ENCODE peak calls at places on chromosomes 7 and 10, in eight cellular contexts. One of them, this sample, is unnamed.

GRCh38 chr7:30430300-30430699 is 48.3 kb downstream of the NOD1 start:
- DNase-seq in spleen: no peak
- DNase-seq in nephron progenitor cell: no peak
- DNase-seq in astrocyte of the spinal cord: peak; percentile 22
- DNase-seq in Peyer's patch: peak; percentile 68
- DNase-seq in IMR-90: no peak
- DNase-seq in lower leg skin: peak; percentile 76
- DNase-seq in CD4-positive, alpha-beta T cell: no peak
- DNase-seq in this sample: no peak

GRCh38 chr7:68478326-68478725 is 1119.9 kb upstream of the AUTS2 start:
- DNase-seq in spleen: no peak
- DNase-seq in nephron progenitor cell: no peak
- DNase-seq in astrocyte of the spinal cord: no peak
- DNase-seq in Peyer's patch: no peak
- DNase-seq in IMR-90: no peak
- DNase-seq in lower leg skin: no peak
- DNase-seq in CD4-positive, alpha-beta T cell: no peak
- DNase-seq in this sample: no peak

GRCh38 chr10:26437637-26438461 is at the start of gene APBB1IP:
- DNase-seq in spleen: peak; percentile 98
- DNase-seq in nephron progenitor cell: peak; percentile 10
- DNase-seq in astrocyte of the spinal cord: no peak
- DNase-seq in Peyer's patch: peak; percentile 91
- DNase-seq in IMR-90: no peak
- DNase-seq in lower leg skin: peak; percentile 94
- DNase-seq in CD4-positive, alpha-beta T cell: peak; percentile 32
- DNase-seq in this sample: peak; percentile 60

GRCh38 chr7:140617081-140617480 is 23.5 kb downstream of the DENND2A start:
- DNase-seq in spleen: peak; percentile 1
- DNase-seq in nephron progenitor cell: no peak
- DNase-seq in astrocyte of the spinal cord: no peak
- DNase-seq in Peyer's patch: no peak
- DNase-seq in IMR-90: no peak
- DNase-seq in lower leg skin: no peak
- DNase-seq in CD4-positive, alpha-beta T cell: no peak
- DNase-seq in this sample: no peak

GRCh38 chr10:101576229-101576863 is 11.7 kb downstream of the POLL start:
- DNase-seq in spleen: no peak
- DNase-seq in nephron progenitor cell: no peak
- DNase-seq in astrocyte of the spinal cord: no peak
- DNase-seq in Peyer's patch: no peak
- DNase-seq in IMR-90: peak; percentile 38
- DNase-seq in lower leg skin: no peak
- DNase-seq in CD4-positive, alpha-beta T cell: no peak
- DNase-seq in this sample: peak; percentile 10

GRCh38 chr7:103574536-103574935 is 128.5 kb upstream of the SLC26A5 start:
- DNase-seq in spleen: no peak
- DNase-seq in nephron progenitor cell: no peak
- DNase-seq in astrocyte of the spinal cord: no peak
- DNase-seq in Peyer's patch: no peak
- DNase-seq in IMR-90: no peak
- DNase-seq in lower leg skin: no peak
- DNase-seq in CD4-positive, alpha-beta T cell: no peak
- DNase-seq in this sample: no peak

GRCh38 chr7:86574006-86574405 is 69.7 kb upstream of the GRM3 start:
- DNase-seq in spleen: no peak
- DNase-seq in nephron progenitor cell: no peak
- DNase-seq in astrocyte of the spinal cord: no peak
- DNase-seq in Peyer's patch: peak; percentile 23
- DNase-seq in IMR-90: no peak
- DNase-seq in lower leg skin: no peak
- DNase-seq in CD4-positive, alpha-beta T cell: no peak
- DNase-seq in this sample: no peak

GRCh38 chr10:103473261-103473671 is 5.8 kb downstream of the CALHM3 start:
- DNase-seq in spleen: no peak
- DNase-seq in nephron progenitor cell: no peak
- DNase-seq in astrocyte of the spinal cord: no peak
- DNase-seq in Peyer's patch: no peak
- DNase-seq in IMR-90: no peak
- DNase-seq in lower leg skin: no peak
- DNase-seq in CD4-positive, alpha-beta T cell: no peak
- DNase-seq in this sample: no peak

GRCh38 chr7:28381466-28381865 is 30.9 kb upstream of the CREB5 start:
- DNase-seq in spleen: no peak
- DNase-seq in nephron progenitor cell: no peak
- DNase-seq in astrocyte of the spinal cord: no peak
- DNase-seq in Peyer's patch: no peak
- DNase-seq in IMR-90: peak; percentile 46
- DNase-seq in lower leg skin: no peak
- DNase-seq in CD4-positive, alpha-beta T cell: no peak
- DNase-seq in this sample: no peak

GRCh38 chr10:101529207-101529606 is 58.9 kb downstream of the POLL start:
- DNase-seq in spleen: no peak
- DNase-seq in nephron progenitor cell: no peak
- DNase-seq in astrocyte of the spinal cord: no peak
- DNase-seq in Peyer's patch: no peak
- DNase-seq in IMR-90: no peak
- DNase-seq in lower leg skin: no peak
- DNase-seq in CD4-positive, alpha-beta T cell: no peak
- DNase-seq in this sample: no peak

GRCh38 chr7:149067869-149068268 is 22.6 kb downstream of the ZNF786 start:
- DNase-seq in spleen: no peak
- DNase-seq in nephron progenitor cell: no peak
- DNase-seq in astrocyte of the spinal cord: no peak
- DNase-seq in Peyer's patch: no peak
- DNase-seq in IMR-90: no peak
- DNase-seq in lower leg skin: no peak
- DNase-seq in CD4-positive, alpha-beta T cell: no peak
- DNase-seq in this sample: no peak

GRCh38 chr10:101066146-101066889 is 4.5 kb downstream of the KAZALD1 start:
- DNase-seq in spleen: peak; percentile 86
- DNase-seq in nephron progenitor cell: peak; percentile 63
- DNase-seq in astrocyte of the spinal cord: peak; percentile 38
- DNase-seq in Peyer's patch: peak; percentile 92
- DNase-seq in IMR-90: peak; percentile 57
- DNase-seq in lower leg skin: peak; percentile 94
- DNase-seq in CD4-positive, alpha-beta T cell: peak; percentile 42
- DNase-seq in this sample: no peak

GRCh38 chr10:121597504-121598241 is 571 bp downstream of the FGFR2 start:
- DNase-seq in spleen: no peak
- DNase-seq in nephron progenitor cell: peak; percentile 47
- DNase-seq in astrocyte of the spinal cord: no peak
- DNase-seq in Peyer's patch: no peak
- DNase-seq in IMR-90: no peak
- DNase-seq in lower leg skin: peak; percentile 87
- DNase-seq in CD4-positive, alpha-beta T cell: no peak
- DNase-seq in this sample: no peak

GRCh38 chr10:12638103-12638502 is 288.8 kb downstream of the CAMK1D start:
- DNase-seq in spleen: no peak
- DNase-seq in nephron progenitor cell: no peak
- DNase-seq in astrocyte of the spinal cord: peak; percentile 47
- DNase-seq in Peyer's patch: peak; percentile 82
- DNase-seq in IMR-90: peak; percentile 31
- DNase-seq in lower leg skin: no peak
- DNase-seq in CD4-positive, alpha-beta T cell: no peak
- DNase-seq in this sample: peak; percentile 11

GRCh38 chr10:1594372-1595241 is 142.7 kb downstream of the ADARB2 start:
- DNase-seq in spleen: no peak
- DNase-seq in nephron progenitor cell: no peak
- DNase-seq in astrocyte of the spinal cord: no peak
- DNase-seq in Peyer's patch: peak; percentile 39
- DNase-seq in IMR-90: no peak
- DNase-seq in lower leg skin: peak; percentile 82
- DNase-seq in CD4-positive, alpha-beta T cell: no peak
- DNase-seq in this sample: no peak

GRCh38 chr7:14604606-14605005 is 297.9 kb downstream of the DGKB start:
- DNase-seq in spleen: no peak
- DNase-seq in nephron progenitor cell: no peak
- DNase-seq in astrocyte of the spinal cord: peak; percentile 38
- DNase-seq in Peyer's patch: no peak
- DNase-seq in IMR-90: peak; percentile 61
- DNase-seq in lower leg skin: no peak
- DNase-seq in CD4-positive, alpha-beta T cell: no peak
- DNase-seq in this sample: peak; percentile 12

GRCh38 chr10:61778137-61778536 is 115.4 kb downstream of the CABCOCO1 start:
- DNase-seq in spleen: no peak
- DNase-seq in nephron progenitor cell: no peak
- DNase-seq in astrocyte of the spinal cord: no peak
- DNase-seq in Peyer's patch: no peak
- DNase-seq in IMR-90: no peak
- DNase-seq in lower leg skin: no peak
- DNase-seq in CD4-positive, alpha-beta T cell: no peak
- DNase-seq in this sample: no peak

GRCh38 chr7:70266186-70266585 is 667.9 kb downstream of the AUTS2 start:
- DNase-seq in spleen: no peak
- DNase-seq in nephron progenitor cell: no peak
- DNase-seq in astrocyte of the spinal cord: no peak
- DNase-seq in Peyer's patch: no peak
- DNase-seq in IMR-90: no peak
- DNase-seq in lower leg skin: no peak
- DNase-seq in CD4-positive, alpha-beta T cell: no peak
- DNase-seq in this sample: no peak

DNA sequence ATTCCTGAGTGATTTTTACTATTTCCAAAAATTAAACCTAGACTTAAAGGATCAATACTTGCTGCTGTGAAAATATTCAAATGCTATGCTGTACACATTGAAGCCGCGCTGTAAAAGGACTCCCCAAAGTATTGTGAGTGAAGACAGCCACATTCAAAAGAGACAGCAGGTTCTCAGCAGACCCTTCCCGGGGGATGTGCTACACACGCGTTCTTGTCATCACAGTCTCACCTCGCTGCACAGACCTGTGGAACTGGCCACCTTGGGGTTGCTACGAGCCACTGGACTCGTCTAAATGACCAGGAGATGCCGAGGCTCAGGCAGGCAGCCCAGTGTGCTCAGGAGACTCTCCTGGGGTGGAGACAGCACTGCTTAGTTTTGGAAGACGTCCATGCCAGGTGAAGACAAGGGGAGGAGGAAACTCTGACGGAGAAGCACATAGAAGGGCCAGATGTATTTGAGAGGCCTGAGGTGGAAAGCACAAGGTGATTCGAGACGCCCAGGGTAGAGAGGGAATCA is 367.7 kb upstream of the SHH start:
- DNase-seq in spleen: peak; percentile 59
- DNase-seq in nephron progenitor cell: no peak
- DNase-seq in astrocyte of the spinal cord: no peak
- DNase-seq in Peyer's patch: no peak
- DNase-seq in IMR-90: no peak
- DNase-seq in lower leg skin: peak; percentile 58
- DNase-seq in CD4-positive, alpha-beta T cell: no peak
- DNase-seq in this sample: no peak
- TF ChIP-seq CTCF in spleen: no peak
- TF ChIP-seq CTCF in nephron progenitor cell: no peak
- TF ChIP-seq CTCF in astrocyte of the spinal cord: no peak
- TF ChIP-seq CTCF in Peyer's patch: no peak
- TF ChIP-seq CTCF in IMR-90: no peak
- TF ChIP-seq CTCF in lower leg skin: no peak
- TF ChIP-seq CTCF in CD4-positive, alpha-beta T cell: no peak
- TF ChIP-seq CTCF in this sample: no peak

DNA sequence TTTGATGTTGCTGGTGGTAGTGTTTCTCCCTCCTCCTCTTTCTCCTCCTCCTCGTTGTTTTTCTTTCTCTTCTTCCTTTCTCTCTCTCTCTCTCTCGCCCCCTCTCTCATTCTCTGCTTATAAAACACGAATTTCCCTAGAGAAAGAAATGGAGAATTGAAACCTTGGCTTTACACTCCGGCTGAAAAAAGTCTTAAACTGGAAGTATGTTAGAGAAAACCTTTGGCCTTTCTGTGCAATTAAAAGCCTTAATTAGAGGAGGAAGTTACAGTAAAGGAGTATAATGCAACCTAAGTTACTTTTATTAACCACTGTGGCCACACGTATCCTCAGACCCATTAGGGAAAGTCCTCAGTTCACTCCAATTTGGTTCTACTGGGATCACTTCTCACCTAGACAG is 501.7 kb upstream of the SORCS1 start:
- DNase-seq in spleen: no peak
- DNase-seq in nephron progenitor cell: no peak
- DNase-seq in astrocyte of the spinal cord: no peak
- DNase-seq in Peyer's patch: no peak
- DNase-seq in IMR-90: no peak
- DNase-seq in lower leg skin: no peak
- DNase-seq in CD4-positive, alpha-beta T cell: no peak
- DNase-seq in this sample: no peak
- TF ChIP-seq CTCF in spleen: no peak
- TF ChIP-seq CTCF in nephron progenitor cell: no peak
- TF ChIP-seq CTCF in astrocyte of the spinal cord: no peak
- TF ChIP-seq CTCF in Peyer's patch: no peak
- TF ChIP-seq CTCF in IMR-90: no peak
- TF ChIP-seq CTCF in lower leg skin: no peak
- TF ChIP-seq CTCF in CD4-positive, alpha-beta T cell: no peak
- TF ChIP-seq CTCF in this sample: no peak

DNA sequence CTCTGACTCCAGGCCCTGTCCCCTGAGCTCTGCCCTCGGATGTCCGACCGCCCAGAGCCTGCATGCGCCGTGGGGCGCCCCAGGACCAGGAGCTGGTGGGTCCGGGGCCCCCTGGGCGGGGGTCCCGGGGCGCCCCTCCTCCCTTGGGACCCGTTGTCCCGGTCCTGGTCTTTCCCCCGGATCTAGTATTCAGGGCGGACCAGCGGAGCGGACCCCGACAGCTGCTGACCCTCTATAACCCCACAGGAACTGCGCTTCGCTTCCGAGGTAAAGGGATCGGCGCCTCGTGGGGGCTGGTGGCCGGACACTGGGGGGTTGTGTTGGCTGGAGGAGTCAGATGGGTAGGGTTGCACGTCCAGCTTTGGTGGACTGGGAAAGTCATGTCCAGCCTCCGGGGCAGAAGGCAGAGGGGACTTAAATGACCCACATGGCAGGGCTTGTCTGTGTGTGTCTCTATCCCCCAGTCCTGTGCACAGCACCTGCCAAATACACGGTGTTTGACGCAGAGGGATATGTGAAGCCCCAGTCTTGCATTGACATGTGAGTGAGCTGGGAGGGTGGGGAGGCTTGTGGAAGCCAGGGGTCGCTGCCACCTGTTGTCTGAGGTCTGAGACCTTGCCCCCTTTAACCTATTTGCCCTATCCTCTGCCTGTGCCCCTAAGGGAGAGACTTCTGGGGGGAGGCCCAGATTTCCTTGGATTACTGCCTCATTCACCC is 548 bp downstream of the MOSPD3 start:
- DNase-seq in spleen: no peak
- DNase-seq in nephron progenitor cell: peak; percentile 38
- DNase-seq in astrocyte of the spinal cord: peak; percentile 5
- DNase-seq in Peyer's patch: peak; percentile 53
- DNase-seq in IMR-90: no peak
- DNase-seq in lower leg skin: no peak
- DNase-seq in CD4-positive, alpha-beta T cell: peak; percentile 22
- DNase-seq in this sample: no peak
- TF ChIP-seq CTCF in spleen: no peak
- TF ChIP-seq CTCF in nephron progenitor cell: no peak
- TF ChIP-seq CTCF in astrocyte of the spinal cord: peak; percentile 14
- TF ChIP-seq CTCF in Peyer's patch: no peak
- TF ChIP-seq CTCF in IMR-90: no peak
- TF ChIP-seq CTCF in lower leg skin: no peak
- TF ChIP-seq CTCF in CD4-positive, alpha-beta T cell: no peak
- TF ChIP-seq CTCF in this sample: no peak

DNA sequence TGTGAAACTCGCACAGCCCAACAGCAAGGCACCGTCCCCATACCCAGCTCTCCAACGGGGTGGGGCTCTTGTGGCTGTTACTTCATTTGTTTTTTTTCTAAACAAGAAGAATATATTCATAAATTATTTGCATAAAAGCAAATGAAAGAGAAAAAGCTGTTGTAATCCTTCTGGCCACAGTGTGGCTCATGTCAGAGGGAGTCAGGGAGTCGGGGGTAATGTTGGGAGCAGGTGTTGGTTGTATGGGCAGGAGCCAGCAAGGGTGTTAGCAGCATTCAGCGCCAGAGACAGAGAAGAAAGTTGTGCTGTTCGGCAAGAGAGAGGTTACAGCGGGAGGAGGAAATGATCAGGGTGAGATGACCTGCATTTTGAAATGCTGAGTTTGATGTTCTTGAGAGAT is 13.3 kb downstream of the PFKP start:
- DNase-seq in spleen: no peak
- DNase-seq in nephron progenitor cell: no peak
- DNase-seq in astrocyte of the spinal cord: no peak
- DNase-seq in Peyer's patch: no peak
- DNase-seq in IMR-90: no peak
- DNase-seq in lower leg skin: no peak
- DNase-seq in CD4-positive, alpha-beta T cell: no peak
- DNase-seq in this sample: no peak
- TF ChIP-seq CTCF in spleen: no peak
- TF ChIP-seq CTCF in nephron progenitor cell: no peak
- TF ChIP-seq CTCF in astrocyte of the spinal cord: no peak
- TF ChIP-seq CTCF in Peyer's patch: no peak
- TF ChIP-seq CTCF in IMR-90: peak; percentile 10
- TF ChIP-seq CTCF in lower leg skin: no peak
- TF ChIP-seq CTCF in CD4-positive, alpha-beta T cell: no peak
- TF ChIP-seq CTCF in this sample: no peak